ENCODE peak calls at places on chromosomes 16 and 17, in four cellular contexts. C, N, S and I are unnamed samples.
A peak's percentile ranks its signal among the peaks of the same experiment; 100 is the strongest.

GRCh38 chr17:71430281-71430680 is 690.5 kb upstream of the SOX9 start:
- DNase-seq in S (no peak), C (no peak), N (no peak), I (no peak)

GRCh38 chr17:63911041-63911635 is at the start of gene CSHL1:
- DNase-seq in S (no peak), N (no peak), C (no peak), I (no peak)

GRCh38 chr16:57525761-57526160 is 10.6 kb downstream of the CCDC102A start:
- DNase-seq in S (no peak), N (no peak), C (no peak), I (no peak)

GRCh38 chr17:27565874-27566672 is 64.9 kb upstream of the LGALS9 start:
- DNase-seq in S (no peak), N (no peak), C (no peak), I (no peak)

GRCh38 chr17:64120159-64120558 is 9.8 kb downstream of the ERN1 start:
- DNase-seq in S (no peak), N (no peak), C (no peak), I (no peak)

GRCh38 chr16:21659124-21659523 is 4.6 kb upstream of the OTOA start:
- DNase-seq in N (no peak), S (no peak), C (no peak), I (no peak)

GRCh38 chr17:2883544-2884203 is 87.4 kb downstream of the RAP1GAP2 start:
- DNase-seq in C (no peak), S (no peak), N (peak; percentile 51), I (no peak)

GRCh38 chr17:48486557-48486956 is 44.3 kb downstream of the HOXB1 start:
- DNase-seq in C (peak; percentile 90), N (no peak), S (no peak), I (no peak)

GRCh38 chr16:15880434-15880833 is 8.0 kb downstream of the CEP20 start:
- DNase-seq in C (no peak), S (no peak), N (no peak), I (no peak)

GRCh38 chr16:27650073-27650701 is 100.2 kb downstream of the KATNIP start:
- DNase-seq in N (peak; percentile 14), C (no peak), S (no peak), I (no peak)

GRCh38 chr17:58401287-58401686 is 16.0 kb downstream of the RNF43 start:
- DNase-seq in S (no peak), N (no peak), C (no peak), I (no peak)

DNA sequence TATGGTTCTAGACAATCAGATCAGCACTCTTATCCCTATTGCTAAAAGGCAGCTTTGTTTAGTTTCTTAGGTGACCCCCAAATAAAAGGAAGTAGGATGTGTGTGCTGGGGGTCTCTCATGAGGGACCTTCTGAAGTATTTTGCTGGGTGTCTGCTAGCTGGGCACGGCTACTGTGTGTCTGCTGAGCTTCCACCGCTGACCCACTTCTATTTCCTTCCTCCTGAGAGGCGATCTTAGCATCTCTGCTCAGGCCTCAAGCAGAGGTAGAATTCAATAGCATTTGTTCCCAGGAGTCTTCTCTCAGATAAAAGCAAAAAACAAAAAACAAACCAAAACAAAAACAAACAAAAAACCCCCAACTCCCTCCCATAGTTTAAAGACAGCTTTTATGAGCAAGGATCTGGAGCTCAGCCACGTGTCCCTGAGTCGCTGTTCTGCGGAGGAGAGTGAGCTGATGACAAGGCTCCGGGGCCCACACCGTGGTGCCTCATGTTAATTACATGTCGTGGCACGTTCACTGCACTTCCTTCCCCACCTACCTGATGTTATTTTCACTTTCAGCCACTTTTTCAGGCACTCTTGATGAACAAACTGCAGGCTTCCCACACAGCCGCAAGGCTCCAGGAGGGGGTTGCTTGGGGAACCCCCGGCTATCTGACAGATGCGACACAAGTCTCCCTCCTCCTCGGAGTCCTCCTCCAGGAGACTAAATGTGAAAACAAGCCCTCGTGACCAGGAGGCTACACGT is 83.5 kb downstream of the MARCHF10 start:
- DNase-seq in C (no peak), S (peak; percentile 48), N (no peak), I (no peak)
- TF ChIP-seq CTCF in C (no peak), S (no peak), N (no peak), I (no peak)

GRCh38 chr16:24800586-24800985 is 45.2 kb upstream of the SLC5A11 start:
- DNase-seq in N (no peak), S (no peak), C (no peak), I (no peak)
- TF ChIP-seq CTCF in N (peak; percentile 44), S (no peak), C (peak; percentile 27), I (no peak)

GRCh38 chr17:39730095-39730921 is at the start of gene MIEN1:
- DNase-seq in S (peak; percentile 94), N (peak; percentile 91), C (peak; percentile 21), I (peak; percentile 91)
- TF ChIP-seq CTCF in S (peak; percentile 91), N (peak; percentile 88), C (peak; percentile 70), I (peak; percentile 97)

GRCh38 chr17:81666092-81666341 is 388 bp downstream of the OXLD1 start:
- DNase-seq in N (no peak), S (no peak), C (no peak), I (no peak)

GRCh38 chr17:81662002-81662401 is 4.4 kb downstream of the OXLD1 start:
- DNase-seq in S (no peak), N (no peak), C (no peak), I (no peak)

GRCh38 chr17:81666342-81667191 is at the start of the genes CCDC137 and OXLD1:
- DNase-seq in C (peak; percentile 86), N (peak; percentile 97), S (peak; percentile 86), I (peak; percentile 96)

GRCh38 chr17:81665205-81666091 is 957 bp downstream of the OXLD1 start:
- DNase-seq in S (no peak), N (no peak), C (no peak), I (no peak)

GRCh38 chr17:81664051-81664470 is 2.3 kb downstream of the OXLD1 start:
- DNase-seq in S (no peak), C (no peak), N (no peak), I (no peak)
- TF ChIP-seq CTCF in S (no peak), C (no peak), N (no peak), I (no peak)